ENCODE peak calls at places on chromosomes 7 and 10, in seven cellular contexts. T is tibial artery, A is mammary epithelial cell, U is tibial nerve, Z is thoracic aorta, E is heart left ventricle, N is hepatocyte. X is an unnamed sample.

GRCh38 chr10:127890935-127891334 is 1.8 kb downstream of the CLRN3 start:
- DNase-seq in Z (no peak), A (no peak), N (no peak), E (no peak), T (no peak), U (no peak), X (no peak)

GRCh38 chr10:132808568-132809236 is 22.8 kb upstream of the NKX6-2 start:
- DNase-seq in Z (no peak), N (no peak), A (no peak), U (no peak), T (no peak), E (peak; percentile 3), X (no peak)

GRCh38 chr7:49817251-49817650 is 43.8 kb downstream of the VWC2 start:
- DNase-seq in A (no peak), E (no peak), Z (no peak), U (no peak), N (no peak), T (no peak), X (no peak)

GRCh38 chr7:70417061-70417655 is 714.8 kb upstream of the GALNT17 start:
- DNase-seq in Z (no peak), A (no peak), E (no peak), N (no peak), T (no peak), U (no peak), X (no peak)

GRCh38 chr7:125057974-125058373 is 128.3 kb upstream of the POT1 start:
- DNase-seq in U (no peak), T (no peak), N (peak; percentile 11), Z (no peak), A (no peak), E (no peak), X (no peak)

GRCh38 chr7:47441796-47442744 is 139.8 kb downstream of the TNS3 start:
- DNase-seq in T (no peak), Z (no peak), N (no peak), E (no peak), A (no peak), U (no peak), X (no peak)

GRCh38 chr10:29926649-29927048 is 132.7 kb downstream of the JCAD start:
- DNase-seq in A (peak; percentile 54), E (no peak), Z (no peak), T (no peak), U (no peak), N (peak; percentile 39), X (no peak)

GRCh38 chr10:58956926-58957325 is 219.5 kb upstream of the PHYHIPL start:
- DNase-seq in U (no peak), A (no peak), E (no peak), N (no peak), Z (no peak), T (no peak), X (no peak)

GRCh38 chr10:132411561-132412253 is 14.7 kb downstream of the PWWP2B start:
- DNase-seq in Z (no peak), T (no peak), A (no peak), N (peak; percentile 86), E (no peak), U (no peak), X (no peak)

GRCh38 chr7:131077735-131078134 is 249.9 kb upstream of the MKLN1 start:
- DNase-seq in Z (no peak), U (no peak), N (no peak), A (no peak), T (no peak), E (no peak), X (no peak)

GRCh38 chr7:131076711-131077170 is 250.9 kb upstream of the MKLN1 start:
- DNase-seq in U (no peak), N (peak; percentile 54), Z (no peak), A (peak; percentile 36), T (no peak), E (no peak), X (no peak)

GRCh38 chr7:131081308-131081707 is 246.4 kb upstream of the MKLN1 start:
- DNase-seq in N (no peak), Z (no peak), T (no peak), U (no peak), A (no peak), E (no peak), X (no peak)

GRCh38 chr7:131083781-131084180 is 243.9 kb upstream of the MKLN1 start:
- DNase-seq in Z (no peak), A (no peak), T (no peak), E (no peak), N (no peak), U (no peak), X (no peak)

DNA sequence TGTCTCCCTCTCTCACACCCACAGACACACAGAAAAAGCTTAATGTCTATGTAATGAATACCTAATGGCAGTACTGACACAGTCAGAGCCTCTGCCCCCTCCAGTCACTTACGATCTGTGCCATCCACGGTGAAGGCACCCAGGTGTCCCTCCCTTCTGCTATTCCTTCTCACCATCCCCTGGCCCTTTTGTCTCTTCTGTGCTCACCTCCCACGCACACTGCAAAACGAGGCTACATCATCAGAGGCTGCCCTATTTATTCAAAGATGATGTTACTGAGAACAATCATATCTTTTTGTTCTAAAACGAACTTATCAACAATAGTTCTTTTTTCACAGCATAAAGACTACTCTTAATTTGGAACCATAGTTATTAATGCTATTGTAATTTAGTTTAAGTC is 246.9 kb upstream of the MKLN1 start:
- DNase-seq in T (no peak), Z (no peak), A (no peak), E (no peak), N (no peak), U (no peak), X (no peak)
- H3K9me3 ChIP-seq in T (no peaks in the 10 kb centered on the region), Z (no peaks in the 10 kb centered on the region), A (no peaks in the 10 kb centered on the region), E (no peaks in the 10 kb centered on the region), N (no peaks in the 10 kb centered on the region), U (no peaks in the 10 kb centered on the region), X (no peaks in the 10 kb centered on the region)

GRCh38 chr10:108817125-108817524 is 1106.2 kb downstream of the XPNPEP1 start:
- DNase-seq in E (no peak), A (no peak), N (no peak), U (no peak), Z (no peak), T (no peak), X (no peak)
- H3K9me3 ChIP-seq in E (no peaks in the 10 kb centered on the region), A (no peaks in the 10 kb centered on the region), N (no peaks in the 10 kb centered on the region), U (no peaks in the 10 kb centered on the region), Z (no peaks in the 10 kb centered on the region), T (no peaks in the 10 kb centered on the region), X (peaks cover 3% of the 10 kb centered on the region)

GRCh38 chr7:4267326-4268039 is 414.6 kb upstream of the FOXK1 start:
- DNase-seq in N (no peak), A (no peak), Z (no peak), T (no peak), E (no peak), U (no peak), X (no peak)
- H3K9me3 ChIP-seq in N (no peaks in the 10 kb centered on the region), A (peaks cover 58% of the 10 kb centered on the region), Z (no peaks in the 10 kb centered on the region), T (no peaks in the 10 kb centered on the region), E (no peaks in the 10 kb centered on the region), U (no peaks in the 10 kb centered on the region), X (no peaks in the 10 kb centered on the region)

GRCh38 chr10:79164075-79164474 is 95.3 kb downstream of the ZMIZ1 start:
- DNase-seq in A (no peak), E (no peak), Z (no peak), U (no peak), T (no peak), N (no peak), X (no peak)
- H3K9me3 ChIP-seq in A (no peaks in the 10 kb centered on the region), E (no peaks in the 10 kb centered on the region), Z (no peaks in the 10 kb centered on the region), U (no peaks in the 10 kb centered on the region), T (no peaks in the 10 kb centered on the region), N (no peaks in the 10 kb centered on the region), X (no peaks in the 10 kb centered on the region)

DNA sequence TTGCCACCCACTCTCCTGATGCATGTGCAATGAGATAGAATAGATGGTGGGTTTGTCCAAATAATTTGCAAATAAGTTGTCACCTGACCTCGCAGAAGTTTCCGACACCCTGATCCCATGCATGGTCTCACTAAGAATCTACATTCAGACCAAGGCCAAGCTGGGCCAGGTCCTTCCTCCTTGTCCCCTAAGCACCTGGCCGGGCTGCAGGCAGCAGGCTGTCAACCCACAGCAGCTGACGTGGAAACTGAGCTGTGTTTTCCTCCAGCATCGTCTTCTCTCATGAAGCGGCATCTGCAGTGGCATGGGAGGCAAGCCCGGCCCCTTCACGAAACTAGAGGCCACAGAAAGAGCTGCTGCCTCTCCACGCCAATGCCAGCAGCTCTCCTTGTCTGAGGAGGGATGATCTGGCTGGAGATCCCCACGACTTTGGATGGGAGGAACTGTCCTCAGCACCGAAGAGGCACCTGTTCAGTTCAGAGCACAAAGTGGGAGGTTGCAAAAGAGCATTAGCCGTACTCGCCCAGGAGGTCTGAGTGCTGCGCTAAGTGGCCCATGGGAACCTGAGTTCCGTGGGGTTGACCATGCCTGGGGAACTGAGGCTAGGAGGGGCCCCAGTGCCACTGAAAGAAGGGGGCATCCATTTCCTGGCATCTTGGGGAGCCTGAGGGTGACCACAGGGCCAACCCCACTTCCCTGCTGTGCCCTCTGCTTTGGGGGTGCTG is 110.5 kb upstream of the INSIG1 start:
- DNase-seq in U (no peak), A (no peak), E (no peak), N (no peak), T (no peak), Z (no peak), X (no peak)
- H3K9me3 ChIP-seq in U (no peaks in the 10 kb centered on the region), A (peaks cover 25% of the 10 kb centered on the region), E (peaks cover 31% of the 10 kb centered on the region), N (no peaks in the 10 kb centered on the region), T (peaks cover 12% of the 10 kb centered on the region), Z (peaks cover 16% of the 10 kb centered on the region), X (peaks cover 15% of the 10 kb centered on the region)

DNA sequence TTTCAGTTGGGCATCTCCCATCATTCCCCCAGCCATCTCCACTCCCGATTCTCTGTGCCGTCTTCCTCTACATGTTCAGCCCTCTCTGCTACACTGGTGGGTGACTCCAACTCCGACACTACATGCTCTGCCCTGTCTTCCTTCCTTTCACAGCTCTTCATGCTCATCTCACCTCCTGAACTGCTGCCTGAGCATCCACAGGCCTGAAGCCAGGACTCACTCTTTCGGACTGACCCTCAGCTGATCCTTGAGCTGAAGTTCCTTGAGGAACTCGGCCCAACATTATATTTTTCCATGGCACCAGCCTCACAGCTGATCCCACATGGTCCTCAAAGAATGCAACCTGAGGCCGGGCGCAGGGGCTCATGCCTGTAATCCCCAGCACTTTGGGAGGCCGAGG is 538.4 kb downstream of the PTPRN2 start:
- DNase-seq in Z (no peak), A (no peak), U (no peak), N (no peak), E (no peak), T (no peak), X (no peak)
- H3K9me3 ChIP-seq in Z (no peaks in the 10 kb centered on the region), A (peaks cover 47% of the 10 kb centered on the region), U (no peaks in the 10 kb centered on the region), N (no peaks in the 10 kb centered on the region), E (no peaks in the 10 kb centered on the region), T (no peaks in the 10 kb centered on the region), X (no peaks in the 10 kb centered on the region)